ENCODE peak calls at places on chromosomes 3 and 15, in eight cellular contexts. R, V, J, E, X, G, K and L are unnamed samples.

GRCh38 chr3:21750831-21751391 is at the start of gene ZNF385D:
- DNase-seq in R (no peak), V (no peak), J (peak), E (peak), X (peak), G (peak), K (peak), L (no peak)

GRCh38 chr3:13166243-13167063 is 93.2 kb upstream of the IQSEC1 start:
- DNase-seq in R (no peak), V (no peak), J (no peak), E (no peak), X (peak), G (no peak), K (no peak), L (no peak)

GRCh38 chr15:44832068-44832467 is 95.7 kb downstream of the TRIM69 start:
- DNase-seq in R (no peak), V (no peak), J (no peak), E (no peak), X (no peak), G (no peak), K (no peak), L (no peak)

GRCh38 chr3:126315083-126315658 is 42.0 kb downstream of the KLF15 start:
- DNase-seq in R (no peak), V (no peak), J (peak), E (peak), X (no peak), G (no peak), K (peak), L (no peak)

GRCh38 chr15:29670945-29671307 is 151.3 kb downstream of the TJP1 start:
- DNase-seq in R (peak), V (peak), J (no peak), E (no peak), X (no peak), G (no peak), K (no peak), L (peak)

GRCh38 chr3:56986347-56986746 is 74.1 kb upstream of the SPATA12 start:
- DNase-seq in R (no peak), V (no peak), J (no peak), E (no peak), X (no peak), G (no peak), K (no peak), L (no peak)

GRCh38 chr15:64019764-64020163 is 26.5 kb downstream of the DAPK2 start:
- DNase-seq in R (peak), V (peak), J (no peak), E (no peak), X (no peak), G (no peak), K (no peak), L (peak)

GRCh38 chr3:149449799-149450198 is 24.7 kb upstream of the TM4SF4 start:
- DNase-seq in R (no peak), V (no peak), J (no peak), E (peak), X (no peak), G (no peak), K (no peak), L (no peak)

GRCh38 chr15:66153549-66154415 is 99.8 kb downstream of the MEGF11 start:
- DNase-seq in R (no peak), V (no peak), J (no peak), E (no peak), X (no peak), G (no peak), K (no peak), L (no peak)

GRCh38 chr3:114336122-114336697 is 42.4 kb downstream of the TIGIT start:
- DNase-seq in R (no peak), V (no peak), J (no peak), E (no peak), X (no peak), G (no peak), K (no peak), L (no peak)

GRCh38 chr3:95894820-95895219 is 919.6 kb upstream of the EPHA6 start:
- DNase-seq in R (no peak), V (no peak), J (no peak), E (no peak), X (no peak), G (no peak), K (no peak), L (no peak)

GRCh38 chr3:150128126-150128525 is 157.4 kb upstream of the PFN2 start:
- DNase-seq in R (no peak), V (no peak), J (no peak), E (no peak), X (no peak), G (no peak), K (no peak), L (no peak)

GRCh38 chr15:58357529-58358476 is 74.0 kb upstream of the LIPC start:
- DNase-seq in R (peak), V (no peak), J (no peak), E (peak), X (no peak), G (no peak), K (no peak), L (no peak)

GRCh38 chr3:103906304-103906703 is 1460.4 kb upstream of the ALCAM start:
- DNase-seq in R (no peak), V (no peak), J (no peak), E (no peak), X (no peak), G (no peak), K (no peak), L (no peak)

GRCh38 chr3:87900061-87900460 is 158.7 kb downstream of the CGGBP1 start:
- DNase-seq in R (no peak), V (no peak), J (no peak), E (no peak), X (no peak), G (no peak), K (no peak), L (no peak)

GRCh38 chr15:77440378-77440999 is 19.8 kb downstream of the HMG20A start:
- DNase-seq in R (peak), V (no peak), J (no peak), E (no peak), X (no peak), G (no peak), K (no peak), L (no peak)

GRCh38 chr3:13494463-13495350 is 14.6 kb downstream of the HDAC11 start:
- DNase-seq in R (peak), V (no peak), J (no peak), E (no peak), X (no peak), G (no peak), K (no peak), L (no peak)

GRCh38 chr15:93038064-93038705 is 50.8 kb downstream of the RGMA start:
- DNase-seq in R (no peak), V (no peak), J (no peak), E (no peak), X (peak), G (peak), K (peak), L (no peak)

GRCh38 chr15:91855241-91855640 is 1.7 kb downstream of the SLCO3A1 start:
- DNase-seq in R (no peak), V (no peak), J (no peak), E (peak), X (no peak), G (no peak), K (no peak), L (no peak)

GRCh38 chr15:45088801-45089711 is 24.9 kb downstream of the DUOX2 start:
- DNase-seq in R (no peak), V (no peak), J (no peak), E (no peak), X (no peak), G (no peak), K (no peak), L (no peak)

GRCh38 chr15:51195459-51195858 is 100.8 kb upstream of the TNFAIP8L3 start:
- DNase-seq in R (no peak), V (no peak), J (no peak), E (no peak), X (no peak), G (no peak), K (no peak), L (no peak)

GRCh38 chr3:65687741-65688140 is 351.0 kb downstream of the MAGI1 start:
- DNase-seq in R (no peak), V (no peak), J (no peak), E (peak), X (no peak), G (no peak), K (no peak), L (no peak)

GRCh38 chr3:186949281-186949982 is 19.1 kb downstream of the ST6GAL1 start:
- DNase-seq in R (no peak), V (no peak), J (no peak), E (no peak), X (no peak), G (peak), K (no peak), L (no peak)

GRCh38 chr3:18344306-18345014 is 80.7 kb downstream of the SATB1 start:
- DNase-seq in R (no peak), V (no peak), J (no peak), E (no peak), X (no peak), G (no peak), K (no peak), L (no peak)

GRCh38 chr3:171453175-171453868 is 6.9 kb downstream of the TNIK start:
- DNase-seq in R (no peak), V (no peak), J (no peak), E (no peak), X (no peak), G (no peak), K (no peak), L (no peak)

GRCh38 chr3:146044046-146044445 is 116.9 kb downstream of the PLOD2 start:
- DNase-seq in R (no peak), V (no peak), J (no peak), E (no peak), X (no peak), G (no peak), K (no peak), L (no peak)

GRCh38 chr15:37122703-37123102 is 22.4 kb upstream of the MEIS2 start:
- DNase-seq in R (no peak), V (no peak), J (no peak), E (no peak), X (peak), G (no peak), K (no peak), L (no peak)

GRCh38 chr3:57889807-57890206 is 118.4 kb upstream of the FLNB start:
- DNase-seq in R (no peak), V (no peak), J (no peak), E (no peak), X (peak), G (no peak), K (no peak), L (no peak)

GRCh38 chr3:119555309-119555735 is 4.1 kb downstream of the CD80 start:
- DNase-seq in R (no peak), V (no peak), J (no peak), E (no peak), X (no peak), G (no peak), K (no peak), L (no peak)

GRCh38 chr15:67708500-67708899 is 116.8 kb upstream of the SKOR1 start:
- DNase-seq in R (no peak), V (no peak), J (no peak), E (no peak), X (no peak), G (no peak), K (no peak), L (no peak)

GRCh38 chr3:111823341-111823830 is 35.7 kb upstream of the PHLDB2 start:
- DNase-seq in R (no peak), V (no peak), J (no peak), E (no peak), X (no peak), G (no peak), K (no peak), L (no peak)

GRCh38 chr3:119098620-119099222 is 47.2 kb upstream of the TEX55 start:
- DNase-seq in R (peak), V (no peak), J (no peak), E (no peak), X (no peak), G (no peak), K (no peak), L (no peak)

GRCh38 chr3:183185696-183186095 is 23.2 kb upstream of the LAMP3 start:
- DNase-seq in R (no peak), V (no peak), J (no peak), E (no peak), X (no peak), G (no peak), K (no peak), L (no peak)

GRCh38 chr3:89172150-89172549 is 64.7 kb downstream of the EPHA3 start:
- DNase-seq in R (no peak), V (no peak), J (no peak), E (no peak), X (no peak), G (no peak), K (no peak), L (no peak)

GRCh38 chr15:89052474-89052873 is 35.8 kb upstream of the ABHD2 start:
- DNase-seq in R (no peak), V (no peak), J (no peak), E (no peak), X (no peak), G (no peak), K (no peak), L (no peak)

GRCh38 chr15:69573815-69574472 is 121.3 kb downstream of the RPLP1 start:
- DNase-seq in R (no peak), V (no peak), J (no peak), E (no peak), X (no peak), G (no peak), K (no peak), L (no peak)

GRCh38 chr3:167835953-167836352 is 100.4 kb downstream of the SERPINI1 start:
- DNase-seq in R (no peak), V (no peak), J (no peak), E (no peak), X (no peak), G (no peak), K (no peak), L (no peak)

GRCh38 chr15:53830707-53831386 is 71.4 kb upstream of the WDR72 start:
- DNase-seq in R (peak), V (peak), J (no peak), E (no peak), X (no peak), G (no peak), K (no peak), L (peak)

GRCh38 chr3:174640932-174641331 is 218.2 kb upstream of the NAALADL2 start:
- DNase-seq in R (no peak), V (no peak), J (no peak), E (no peak), X (no peak), G (no peak), K (no peak), L (no peak)

GRCh38 chr3:25781758-25782594 is 1.3 kb downstream of the NGLY1 start:
- DNase-seq in R (no peak), V (no peak), J (no peak), E (no peak), X (no peak), G (no peak), K (no peak), L (no peak)

GRCh38 chr3:25781145-25781757 is 2.0 kb downstream of the NGLY1 start:
- DNase-seq in R (no peak), V (no peak), J (no peak), E (no peak), X (no peak), G (no peak), K (no peak), L (no peak)

GRCh38 chr3:25783661-25784512 is 644 bp upstream of the NGLY1 start:
- DNase-seq in R (peak), V (peak), J (no peak), E (no peak), X (peak), G (no peak), K (peak), L (no peak)

GRCh38 chr3:25782636-25782937 is 656 bp downstream of the NGLY1 start:
- DNase-seq in R (no peak), V (no peak), J (no peak), E (no peak), X (no peak), G (no peak), K (no peak), L (no peak)

DNA sequence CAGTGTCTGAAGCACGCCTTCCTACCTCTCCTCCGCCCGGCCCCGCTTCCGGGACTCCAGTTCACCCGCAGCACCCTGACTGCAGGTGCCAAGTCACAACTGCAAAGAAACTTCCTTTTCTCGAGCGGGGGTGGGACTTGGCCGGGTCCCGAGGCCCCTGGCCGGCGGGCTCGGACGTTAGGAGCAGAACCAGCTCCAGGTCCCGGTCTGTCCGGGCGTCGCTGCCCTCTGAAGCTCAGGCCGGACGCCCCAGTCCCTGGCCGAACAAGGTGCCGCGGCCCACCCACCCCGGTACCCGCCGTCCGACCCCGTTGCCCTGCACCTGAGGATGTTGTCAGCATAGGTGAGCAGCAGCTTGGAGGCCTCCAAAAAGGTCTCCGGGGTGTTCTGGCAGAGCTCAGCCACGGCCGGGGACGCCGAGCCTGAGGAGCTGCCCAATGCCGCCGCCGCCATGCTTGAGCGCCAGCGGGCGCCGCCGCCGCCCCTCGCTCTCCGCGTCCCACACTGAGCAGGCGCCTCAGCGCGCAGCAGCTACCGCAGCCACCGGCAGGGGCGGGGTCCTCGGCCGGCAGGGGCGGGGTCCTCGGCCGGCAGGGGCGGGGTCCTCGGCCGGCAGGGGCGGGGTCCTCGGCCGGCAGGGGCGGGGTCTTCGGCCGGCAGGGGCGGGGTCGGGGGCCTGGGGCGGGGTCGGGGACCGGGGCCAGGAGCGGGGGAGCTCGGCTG is at the start of gene NGLY1:
- DNase-seq in R (peak), V (peak), J (peak), E (peak), X (peak), G (peak), K (peak), L (peak)
- TF ChIP-seq POLR2A in R (peak), V (peak), J (peak), E (peak), X (peak), G (peak), K (no peak), L (peak)

GRCh38 chr3:79001255-79001654 is 766.5 kb downstream of the ROBO1 start:
- DNase-seq in R (no peak), V (no peak), J (no peak), E (no peak), X (no peak), G (no peak), K (no peak), L (no peak)

GRCh38 chr3:79002465-79003372 is 765.1 kb downstream of the ROBO1 start:
- DNase-seq in R (no peak), V (no peak), J (no peak), E (no peak), X (no peak), G (no peak), K (no peak), L (no peak)

GRCh38 chr3:78994174-78995027 is 773.4 kb downstream of the ROBO1 start:
- DNase-seq in R (no peak), V (no peak), J (no peak), E (no peak), X (no peak), G (no peak), K (no peak), L (no peak)

GRCh38 chr3:78995087-78995486 is 772.7 kb downstream of the ROBO1 start:
- DNase-seq in R (no peak), V (no peak), J (no peak), E (no peak), X (no peak), G (no peak), K (no peak), L (no peak)

GRCh38 chr3:78999139-78999538 is 768.7 kb downstream of the ROBO1 start:
- DNase-seq in R (no peak), V (no peak), J (no peak), E (no peak), X (no peak), G (no peak), K (no peak), L (no peak)
- H3K4me3 ChIP-seq in R (no peak), V (no peak), J (no peak), E (no peak), X (no peak), G (no peak), K (no peak), L (no peak)

GRCh38 chr3:38125305-38126120 is 11.4 kb downstream of the ACAA1 start:
- DNase-seq in R (no peak), V (peak), J (no peak), E (no peak), X (peak), G (no peak), K (peak), L (no peak)
- TF ChIP-seq EP300 in R (no peak), V (no peak), J (no peak), E (no peak), X (no peak), G (no peak), K (no peak), L (no peak)

DNA sequence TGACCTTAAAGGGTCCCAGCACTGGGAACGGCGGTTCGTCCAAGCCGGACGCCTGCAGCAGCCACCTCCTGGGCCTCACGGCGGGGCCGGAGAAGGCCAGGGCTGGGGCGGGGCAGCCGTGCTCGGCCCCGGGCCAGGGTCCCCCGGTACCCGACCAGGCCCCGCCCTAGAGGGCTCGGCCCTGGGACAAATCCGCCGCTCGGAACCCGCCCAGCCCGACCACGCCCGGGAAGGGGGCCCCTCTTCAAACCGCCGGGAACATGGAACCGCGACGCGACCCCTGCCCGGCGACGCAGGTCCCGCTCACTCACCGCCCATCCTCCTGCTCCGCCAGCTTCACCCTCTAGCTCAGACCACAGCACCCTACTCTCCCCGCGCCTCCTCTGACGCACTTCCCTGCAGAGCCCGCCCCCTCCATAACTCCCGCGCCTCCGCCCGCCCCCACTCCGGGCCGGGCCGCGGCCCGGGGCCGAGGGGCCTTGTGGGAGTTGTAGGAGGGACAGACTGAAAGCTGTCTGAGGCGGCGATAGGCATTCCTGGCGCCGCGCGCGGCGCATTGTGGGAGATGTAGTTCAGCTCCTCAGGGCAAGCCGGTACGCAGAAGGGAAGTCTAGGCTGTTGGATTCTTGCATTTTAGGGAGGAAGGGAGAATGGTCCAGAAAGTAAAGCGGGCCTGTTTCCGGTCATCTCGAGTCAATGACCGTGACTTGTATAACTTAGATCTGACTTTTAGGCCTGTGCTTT is at the start of gene CLDND1:
- DNase-seq in R (peak), V (peak), J (peak), E (peak), X (peak), G (peak), K (peak), L (peak)
- TF ChIP-seq POLR2A in R (peak), V (peak), J (peak), E (peak), X (peak), G (peak), K (no peak), L (peak)

DNA sequence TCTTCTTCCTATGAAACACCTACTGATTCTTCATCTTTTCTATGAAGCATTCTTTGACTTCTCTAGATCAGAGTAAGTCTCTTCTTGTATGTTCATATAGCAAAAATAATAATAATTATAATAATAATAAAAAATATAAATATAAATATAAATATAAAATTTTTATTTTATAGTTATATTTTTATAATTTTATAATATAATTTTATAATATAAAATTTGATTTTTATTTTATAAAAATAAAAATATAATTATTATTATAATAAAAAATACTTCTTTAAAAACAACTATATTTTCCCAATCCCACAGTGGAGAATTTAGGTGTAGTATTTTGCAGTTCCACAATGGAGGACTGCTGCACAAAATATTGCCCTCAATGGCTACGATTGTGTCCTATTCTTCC is 34.3 kb downstream of the DUT start:
- DNase-seq in R (no peak), V (no peak), J (no peak), E (no peak), X (no peak), G (no peak), K (no peak), L (no peak)
- H3K4me3 ChIP-seq in R (no peak), V (no peak), J (no peak), E (no peak), X (no peak), G (no peak), K (no peak), L (no peak)

GRCh38 chr3:45498532-45498931 is 96.0 kb upstream of the LIMD1 start:
- DNase-seq in R (no peak), V (no peak), J (no peak), E (no peak), X (no peak), G (no peak), K (no peak), L (no peak)
- TF ChIP-seq EP300 in R (no peak), V (no peak), J (no peak), E (no peak), X (no peak), G (no peak), K (no peak), L (no peak)